ENCODE peak calls at places on chromosomes 6 and 20, in seven cellular contexts. H is AG10803, Y is PC-3, E is heart right ventricle, T is upper lobe of right lung, Q is epithelial cell of esophagus, U is NT2/D1. R is an unnamed sample.

GRCh38 chr20:2799688-2800589 is 488 bp downstream of the CPXM1 start:
- DNase-seq in H (no peak), Y (no peak), E (no peak), T (no peak), Q (no peak), U (no peak), R (peak; percentile 58)

GRCh38 chr20:32004963-32005362 is 5.3 kb upstream of the CCM2L start:
- DNase-seq in H (peak; percentile 25), Y (peak; percentile 21), E (no peak), T (no peak), Q (no peak), U (no peak), R (peak; percentile 52)

GRCh38 chr6:105814745-105815536 is 271.2 kb upstream of the PRDM1 start:
- DNase-seq in H (no peak), Y (no peak), E (no peak), T (no peak), Q (no peak), U (no peak), R (no peak)

GRCh38 chr6:119442776-119443184 is 93.2 kb upstream of the MAN1A1 start:
- DNase-seq in H (no peak), Y (no peak), E (peak; percentile 36), T (no peak), Q (no peak), U (no peak), R (no peak)

GRCh38 chr6:25960689-25961088 is 1.9 kb upstream of the TRIM38 start:
- DNase-seq in H (no peak), Y (no peak), E (no peak), T (no peak), Q (no peak), U (no peak), R (no peak)

GRCh38 chr6:14550817-14551216 is 433.2 kb downstream of the CD83 start:
- DNase-seq in H (peak; percentile 43), Y (no peak), E (peak; percentile 48), T (no peak), Q (no peak), U (no peak), R (no peak)

GRCh38 chr6:39298061-39298460 is 16.2 kb downstream of the KCNK17 start:
- DNase-seq in H (no peak), Y (no peak), E (no peak), T (no peak), Q (no peak), U (no peak), R (no peak)

GRCh38 chr6:52724406-52725121 is 38.7 kb downstream of the GSTA2 start:
- DNase-seq in H (peak; percentile 79), Y (peak; percentile 80), E (peak; percentile 38), T (peak; percentile 87), Q (peak; percentile 78), U (peak; percentile 32), R (peak; percentile 76)

GRCh38 chr6:6545616-6546317 is 42.8 kb upstream of the LY86 start:
- DNase-seq in H (no peak), Y (no peak), E (no peak), T (no peak), Q (no peak), U (no peak), R (no peak)

GRCh38 chr20:12287575-12287974 is 369.9 kb downstream of the BTBD3 start:
- DNase-seq in H (no peak), Y (peak; percentile 96), E (no peak), T (no peak), Q (peak; percentile 93), U (no peak), R (no peak)

GRCh38 chr6:44074383-44075136 is 52.7 kb downstream of the MRPL14 start:
- DNase-seq in H (peak; percentile 81), Y (peak; percentile 86), E (peak; percentile 70), T (peak; percentile 82), Q (peak; percentile 74), U (no peak), R (peak; percentile 88)

GRCh38 chr20:59723607-59724456 is 119.5 kb downstream of the PHACTR3 start:
- DNase-seq in H (peak; percentile 63), Y (no peak), E (no peak), T (peak; percentile 49), Q (no peak), U (no peak), R (peak; percentile 98)

GRCh38 chr20:33685328-33686007 is 717 bp downstream of the E2F1 start:
- DNase-seq in H (no peak), Y (peak; percentile 40), E (no peak), T (no peak), Q (no peak), U (no peak), R (peak; percentile 88)

GRCh38 chr6:128516514-128516898 is 3.9 kb downstream of the PTPRK start:
- DNase-seq in H (peak; percentile 36), Y (peak; percentile 54), E (no peak), T (no peak), Q (peak; percentile 62), U (no peak), R (no peak)

GRCh38 chr20:10221022-10221421 is 2.4 kb downstream of the SNAP25 start:
- DNase-seq in H (no peak), Y (no peak), E (no peak), T (no peak), Q (no peak), U (no peak), R (no peak)

GRCh38 chr6:128275030-128275429 is 245.4 kb downstream of the PTPRK start:
- DNase-seq in H (peak; percentile 12), Y (peak; percentile 38), E (no peak), T (no peak), Q (peak; percentile 68), U (no peak), R (no peak)

GRCh38 chr6:4805553-4806307 is 29.5 kb downstream of the CDYL start:
- DNase-seq in H (peak; percentile 34), Y (peak; percentile 66), E (peak; percentile 23), T (peak; percentile 78), Q (peak; percentile 76), U (no peak), R (peak; percentile 52)

GRCh38 chr6:125547320-125547843 is 202.1 kb upstream of the HEY2 start:
- DNase-seq in H (no peak), Y (no peak), E (no peak), T (no peak), Q (no peak), U (no peak), R (no peak)

GRCh38 chr20:63537525-63538203 is 488 bp upstream of the PTK6 start:
- DNase-seq in H (peak; percentile 92), Y (peak; percentile 98), E (peak; percentile 80), T (peak; percentile 99), Q (peak; percentile 92), U (peak; percentile 87), R (peak; percentile 94)
- H3K4me3 ChIP-seq in H (peak overlapping the region; percentile 39), Y (peak overlapping the region; percentile 84), E (no peak overlapping the region), T (peak overlapping the region; percentile 51), Q (peak overlapping the region; percentile 24), U (peak overlapping the region; percentile 13), R (peak overlapping the region; percentile 43)

DNA sequence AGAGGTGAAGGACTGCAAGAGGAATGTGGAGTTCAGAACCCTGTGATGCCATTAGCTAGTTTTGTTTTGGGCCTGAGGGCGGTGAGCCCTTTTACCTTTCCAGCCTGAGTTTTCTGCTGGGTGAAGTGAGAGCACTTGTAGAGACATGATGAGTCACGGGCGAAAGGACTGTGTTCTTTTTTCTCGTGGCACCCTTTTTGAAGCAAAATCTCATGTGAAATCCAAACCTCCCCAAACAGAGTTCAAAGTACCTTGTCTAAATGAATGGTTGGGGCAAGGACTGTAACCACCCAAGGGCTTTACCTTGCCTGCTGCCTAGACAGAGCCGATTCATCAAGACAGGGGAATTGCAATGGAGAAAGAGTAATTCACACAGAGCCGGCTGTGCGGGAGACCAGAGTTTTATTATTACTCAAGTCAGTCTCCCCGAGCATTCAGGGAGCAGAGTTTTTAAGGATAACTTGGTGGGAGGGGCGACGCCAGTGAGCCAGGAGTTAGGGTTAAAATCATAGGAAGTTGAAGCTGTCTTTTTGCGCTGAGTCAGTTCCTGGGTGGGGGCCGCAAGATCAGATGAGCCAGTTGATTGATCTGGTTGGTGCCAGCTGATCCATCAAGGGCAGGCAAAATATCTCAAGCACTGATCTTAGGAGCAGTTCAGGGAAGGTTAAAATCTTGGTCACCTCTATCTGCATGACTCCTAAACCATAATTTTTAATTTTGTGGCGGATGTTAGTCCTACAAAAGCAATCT is 25.8 kb downstream of the SAMD5 start:
- DNase-seq in H (no peak), Y (no peak), E (no peak), T (no peak), Q (no peak), U (no peak), R (no peak)
- H3K4me3 ChIP-seq in H (no peak overlapping the region), Y (no peak overlapping the region), E (no peak overlapping the region), T (no peak overlapping the region), Q (no peak overlapping the region), U (no peak overlapping the region), R (no peak overlapping the region)

GRCh38 chr6:169253341-169253740 is 305 bp downstream of the THBS2 start:
- DNase-seq in H (no peak), Y (no peak), E (no peak), T (peak; percentile 38), Q (no peak), U (no peak), R (no peak)

GRCh38 chr6:169250660-169251059 is 3.0 kb downstream of the THBS2 start:
- DNase-seq in H (peak; percentile 88), Y (peak; percentile 76), E (no peak), T (no peak), Q (peak; percentile 89), U (no peak), R (peak; percentile 35)

GRCh38 chr6:169251822-169252804 is 1.5 kb downstream of the THBS2 start:
- DNase-seq in H (no peak), Y (no peak), E (no peak), T (peak; percentile 31), Q (no peak), U (no peak), R (no peak)

GRCh38 chr6:169252805-169253189 is 849 bp downstream of the THBS2 start:
- DNase-seq in H (peak; percentile 34), Y (no peak), E (no peak), T (no peak), Q (no peak), U (no peak), R (no peak)

GRCh38 chr6:169251371-169251802 is 2.3 kb downstream of the THBS2 start:
- DNase-seq in H (no peak), Y (no peak), E (no peak), T (no peak), Q (no peak), U (no peak), R (no peak)
- H3K4me3 ChIP-seq in H (peak overlapping the region; percentile 95), Y (no peak overlapping the region), E (no peak overlapping the region), T (peak overlapping the region; percentile 37), Q (no peak overlapping the region), U (no peak overlapping the region), R (no peak overlapping the region)

DNA sequence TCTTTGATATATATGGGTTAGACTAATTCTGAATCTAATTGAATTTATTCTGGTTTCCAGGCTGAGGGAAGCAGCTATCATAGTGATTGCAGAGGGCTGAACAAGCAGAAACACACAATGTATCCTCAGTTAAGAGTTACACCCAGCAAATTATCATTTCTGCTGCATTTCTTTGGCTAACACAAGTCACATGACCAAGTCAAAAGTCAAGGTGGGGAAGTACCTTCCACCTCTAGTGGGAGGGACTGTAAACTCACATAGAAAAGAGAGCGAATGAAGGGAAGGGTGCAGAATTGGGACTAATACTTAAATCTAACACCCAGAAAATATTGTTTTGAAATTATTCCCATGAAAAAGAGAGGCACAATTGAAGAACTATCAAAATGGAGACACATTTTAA is 719.7 kb upstream of the MMS22L start:
- DNase-seq in H (no peak), Y (no peak), E (no peak), T (no peak), Q (no peak), U (no peak), R (no peak)
- H3K4me3 ChIP-seq in H (no peak overlapping the region), Y (no peak overlapping the region), E (no peak overlapping the region), T (no peak overlapping the region), Q (no peak overlapping the region), U (no peak overlapping the region), R (no peak overlapping the region)